ENCODE peak calls at places on chromosomes 6 and 20, in nine cellular contexts. E is IMR-90, G is stomach, T is tibial nerve, O is heart left ventricle, A is sigmoid colon, N is adrenal gland, L is H1, Z is breast epithelium. R is an unnamed sample.

GRCh38 chr6:33416386-33417126 is 1.4 kb downstream of the CUTA start:
- DNase-seq in T (no peak), N (peak; percentile 50), L (no peak), A (no peak), G (no peak), O (no peak), Z (no peak), E (peak; percentile 55), R (no peak)

GRCh38 chr6:38725414-38726183 is 10.5 kb downstream of the DNAH8 start:
- DNase-seq in A (no peak), G (no peak), T (no peak), L (no peak), N (no peak), Z (no peak), O (no peak), E (no peak), R (no peak)

GRCh38 chr6:13614126-13614925 is 809 bp upstream of the NOL7 start:
- DNase-seq in G (peak; percentile 50), T (no peak), L (no peak), N (no peak), Z (peak; percentile 60), O (peak; percentile 50), A (peak; percentile 74), E (no peak), R (no peak)

GRCh38 chr20:32465092-32465900 is 107.2 kb downstream of the ASXL1 start:
- DNase-seq in G (peak; percentile 90), T (no peak), A (peak; percentile 92), L (no peak), N (peak; percentile 92), E (peak; percentile 92), O (peak; percentile 76), Z (peak; percentile 79), R (peak; percentile 63)

GRCh38 chr6:123802351-123802696 is 1.3 kb upstream of the NKAIN2 start:
- DNase-seq in O (no peak), N (no peak), A (no peak), G (no peak), T (no peak), Z (no peak), L (no peak), E (no peak), R (no peak)

GRCh38 chr20:20369353-20370086 is 1.6 kb downstream of the INSM1 start:
- DNase-seq in T (no peak), G (peak; percentile 34), E (no peak), N (peak; percentile 71), L (peak; percentile 78), O (no peak), A (no peak), Z (no peak), R (no peak)

GRCh38 chr6:157769776-157770430 is 53.1 kb upstream of the SNX9 start:
- DNase-seq in T (no peak), A (no peak), L (no peak), N (no peak), O (no peak), Z (no peak), E (no peak), G (no peak), R (no peak)

GRCh38 chr20:6582449-6582848 is 185.0 kb upstream of the BMP2 start:
- DNase-seq in E (peak; percentile 2), L (no peak), Z (no peak), G (no peak), O (no peak), N (no peak), A (no peak), T (no peak), R (no peak)

GRCh38 chr6:36113049-36113448 is 17.3 kb upstream of the MAPK13 start:
- DNase-seq in N (no peak), L (no peak), Z (no peak), G (no peak), E (no peak), O (no peak), T (no peak), A (no peak), R (no peak)

GRCh38 chr20:50575869-50576720 is 65.9 kb downstream of the PTPN1 start:
- DNase-seq in A (peak; percentile 88), N (peak; percentile 90), T (peak; percentile 49), L (peak; percentile 74), Z (no peak), O (peak; percentile 62), G (peak; percentile 77), E (peak; percentile 51), R (peak; percentile 64)

GRCh38 chr20:3027987-3028386 is 15.4 kb upstream of the GNRH2 start:
- DNase-seq in Z (no peak), E (no peak), A (no peak), L (no peak), O (no peak), N (no peak), G (no peak), T (no peak), R (no peak)

GRCh38 chr6:15804461-15804784 is 141.6 kb upstream of the DTNBP1 start:
- DNase-seq in N (no peak), L (no peak), Z (no peak), T (no peak), O (no peak), G (no peak), A (no peak), E (no peak), R (no peak)

GRCh38 chr6:30041221-30041620 is 19.8 kb upstream of the POLR1H start:
- DNase-seq in E (no peak), N (no peak), G (no peak), L (no peak), A (no peak), O (no peak), Z (no peak), T (no peak), R (no peak)

GRCh38 chr20:10508468-10509251 is 73.6 kb downstream of the SLX4IP start:
- DNase-seq in G (no peak), Z (no peak), T (no peak), O (no peak), A (peak; percentile 82), E (peak; percentile 70), L (no peak), N (no peak), R (peak; percentile 70)

GRCh38 chr6:130769812-130770211 is 57.4 kb upstream of the SMLR1 start:
- DNase-seq in T (no peak), A (no peak), N (no peak), Z (no peak), E (no peak), O (no peak), G (no peak), L (no peak), R (no peak)

GRCh38 chr6:118876814-118877213 is 17.1 kb upstream of the ASF1A start:
- DNase-seq in E (peak; percentile 85), T (no peak), Z (no peak), G (no peak), O (no peak), N (no peak), L (no peak), A (no peak), R (no peak)

GRCh38 chr20:14589383-14589782 is 252.0 kb upstream of the FLRT3 start:
- DNase-seq in O (no peak), L (no peak), N (no peak), E (no peak), G (no peak), A (no peak), Z (no peak), T (no peak), R (no peak)

GRCh38 chr6:153117986-153118886 is 12.8 kb downstream of the RGS17 start:
- DNase-seq in A (no peak), Z (no peak), N (no peak), L (no peak), G (no peak), O (no peak), T (no peak), E (peak; percentile 83), R (no peak)

GRCh38 chr6:133817460-133818047 is 71.4 kb upstream of the TCF21 start:
- DNase-seq in O (no peak), G (no peak), N (no peak), Z (no peak), A (no peak), E (no peak), T (no peak), L (peak; percentile 96), R (no peak)

GRCh38 chr6:21900730-21901129 is 307.2 kb downstream of the SOX4 start:
- DNase-seq in Z (no peak), E (peak; percentile 90), T (no peak), A (no peak), N (no peak), G (no peak), L (no peak), O (no peak), R (peak; percentile 42)

GRCh38 chr6:105879902-105880547 is 206.1 kb upstream of the PRDM1 start:
- DNase-seq in T (no peak), E (no peak), Z (no peak), A (peak; percentile 73), O (peak; percentile 49), N (peak; percentile 59), G (no peak), L (no peak), R (peak; percentile 20)

DNA sequence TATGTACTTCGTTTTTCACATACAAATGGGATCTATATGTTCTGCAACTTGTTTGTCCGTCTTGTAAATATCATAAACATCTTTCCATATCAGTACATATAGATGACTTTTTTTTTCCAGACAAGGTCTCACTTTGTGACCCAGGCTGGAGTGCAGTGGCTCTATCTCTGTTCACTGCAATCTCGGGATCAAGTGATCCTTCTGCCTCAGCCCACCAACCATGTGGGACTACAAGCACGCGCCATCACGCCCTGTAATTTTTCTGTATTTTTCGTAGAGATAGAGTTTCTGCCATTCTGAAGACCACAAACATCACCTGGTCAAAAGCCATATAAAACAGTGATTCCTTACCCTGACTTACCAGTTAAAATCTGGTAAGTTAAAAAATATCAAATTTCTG is 37.7 kb upstream of the SYNCRIP start:
- DNase-seq in O (no peak), G (no peak), A (no peak), Z (no peak), L (no peak), N (no peak), E (no peak), T (no peak), R (no peak)
- H3K4me3 ChIP-seq in O (no peak overlapping the region), G (no peak overlapping the region), A (no peak overlapping the region), Z (no peak overlapping the region), L (peak overlapping the region; percentile 94), N (no peak overlapping the region), E (peak overlapping the region; percentile 60), T (no peak overlapping the region), R (no peak overlapping the region)

GRCh38 chr6:148186916-148187315 is 155.7 kb upstream of the SASH1 start:
- DNase-seq in E (no peak), G (no peak), A (no peak), N (no peak), L (no peak), Z (no peak), O (no peak), T (no peak), R (no peak)
- H3K27ac ChIP-seq in E (no peak overlapping the region), G (no peak overlapping the region), A (no peak overlapping the region), N (no peak overlapping the region), L (no peak overlapping the region), Z (no peak overlapping the region), O (no peak overlapping the region), T (no peak overlapping the region), R (no peak overlapping the region)

GRCh38 chr20:53828673-53829085 is 235.0 kb upstream of the ZNF217 start:
- DNase-seq in G (no peak), L (no peak), T (no peak), A (peak; percentile 69), O (peak; percentile 53), Z (no peak), E (peak; percentile 95), N (no peak), R (peak; percentile 35)
- TF ChIP-seq POLR2A in G (no peak), L (no peak), T (no peak), A (no peak), O (no peak), Z (no peak), E (no peak), N (no peak), R (no peak)

GRCh38 chr6:159742165-159742564 is 14.9 kb downstream of the WTAP start:
- DNase-seq in G (no peak), Z (no peak), A (no peak), L (no peak), E (no peak), N (no peak), T (no peak), O (no peak), R (no peak)

GRCh38 chr6:159736908-159737307 is 9.6 kb downstream of the WTAP start:
- DNase-seq in L (no peak), T (no peak), E (no peak), Z (no peak), O (no peak), N (no peak), G (no peak), A (no peak), R (no peak)
- H3K4me3 ChIP-seq in L (no peak overlapping the region), T (no peak overlapping the region), E (no peak overlapping the region), Z (no peak overlapping the region), O (no peak overlapping the region), N (no peak overlapping the region), G (no peak overlapping the region), A (no peak overlapping the region), R (no peak overlapping the region)

R was measured in uterus.